ENCODE peak calls at places on chromosomes 3 and 15, in nine cellular contexts. One of them, this sample, is unnamed.

GRCh38 chr3:158775801-158776399 is 26.0 kb upstream of the MFSD1 start:
- DNase-seq in H54: no peak
- DNase-seq in B cell: no peak
- DNase-seq in NCI-H2081: no peak
- DNase-seq in AG04449: no peak
- DNase-seq in astrocyte: no peak
- DNase-seq in CD8-positive, alpha-beta memory T cell: no peak
- DNase-seq in stimulated activated CD8-positive, alpha-beta memory T cell treated with anti-CD3 and anti-CD28 coated beads, Interleukin-2, amount 100 ng/mL, for 48 hours: no peak
- DNase-seq in GM23338: no peak
- DNase-seq in this sample: no peak

GRCh38 chr15:60972866-60973265 is 256.2 kb downstream of the RORA start:
- DNase-seq in AG04449: peak
- DNase-seq in stimulated activated CD8-positive, alpha-beta memory T cell treated with anti-CD3 and anti-CD28 coated beads, Interleukin-2, amount 100 ng/mL, for 48 hours: no peak
- DNase-seq in B cell: no peak
- DNase-seq in NCI-H2081: no peak
- DNase-seq in GM23338: no peak
- DNase-seq in H54: no peak
- DNase-seq in CD8-positive, alpha-beta memory T cell: no peak
- DNase-seq in astrocyte: peak
- DNase-seq in this sample: no peak

GRCh38 chr15:90031231-90031791 is 30.2 kb downstream of the ZNF710 start:
- DNase-seq in stimulated activated CD8-positive, alpha-beta memory T cell treated with anti-CD3 and anti-CD28 coated beads, Interleukin-2, amount 100 ng/mL, for 48 hours: no peak
- DNase-seq in NCI-H2081: no peak
- DNase-seq in AG04449: no peak
- DNase-seq in GM23338: no peak
- DNase-seq in B cell: peak
- DNase-seq in CD8-positive, alpha-beta memory T cell: no peak
- DNase-seq in astrocyte: no peak
- DNase-seq in H54: no peak
- DNase-seq in this sample: no peak

GRCh38 chr3:198109883-198110282 is 149.9 kb downstream of the LMLN start:
- DNase-seq in GM23338: peak
- DNase-seq in B cell: no peak
- DNase-seq in astrocyte: no peak
- DNase-seq in H54: no peak
- DNase-seq in NCI-H2081: no peak
- DNase-seq in CD8-positive, alpha-beta memory T cell: no peak
- DNase-seq in AG04449: no peak
- DNase-seq in stimulated activated CD8-positive, alpha-beta memory T cell treated with anti-CD3 and anti-CD28 coated beads, Interleukin-2, amount 100 ng/mL, for 48 hours: no peak
- DNase-seq in this sample: no peak

GRCh38 chr3:71510485-71510884 is 73.0 kb downstream of the FOXP1 start:
- DNase-seq in CD8-positive, alpha-beta memory T cell: no peak
- DNase-seq in AG04449: peak
- DNase-seq in stimulated activated CD8-positive, alpha-beta memory T cell treated with anti-CD3 and anti-CD28 coated beads, Interleukin-2, amount 100 ng/mL, for 48 hours: no peak
- DNase-seq in NCI-H2081: no peak
- DNase-seq in GM23338: no peak
- DNase-seq in astrocyte: peak
- DNase-seq in H54: no peak
- DNase-seq in B cell: no peak
- DNase-seq in this sample: no peak

GRCh38 chr3:187875868-187876267 is 130.6 kb upstream of the BCL6 start:
- DNase-seq in B cell: no peak
- DNase-seq in NCI-H2081: no peak
- DNase-seq in GM23338: no peak
- DNase-seq in CD8-positive, alpha-beta memory T cell: no peak
- DNase-seq in astrocyte: no peak
- DNase-seq in AG04449: no peak
- DNase-seq in H54: no peak
- DNase-seq in stimulated activated CD8-positive, alpha-beta memory T cell treated with anti-CD3 and anti-CD28 coated beads, Interleukin-2, amount 100 ng/mL, for 48 hours: no peak
- DNase-seq in this sample: no peak

GRCh38 chr3:101803152-101803782 is 24.3 kb downstream of the NXPE3 start:
- DNase-seq in CD8-positive, alpha-beta memory T cell: peak
- DNase-seq in H54: no peak
- DNase-seq in B cell: peak
- DNase-seq in astrocyte: peak
- DNase-seq in AG04449: no peak
- DNase-seq in stimulated activated CD8-positive, alpha-beta memory T cell treated with anti-CD3 and anti-CD28 coated beads, Interleukin-2, amount 100 ng/mL, for 48 hours: no peak
- DNase-seq in GM23338: peak
- DNase-seq in NCI-H2081: peak
- DNase-seq in this sample: peak

GRCh38 chr15:30788595-30788994 is 115.1 kb upstream of the FAN1 start:
- DNase-seq in CD8-positive, alpha-beta memory T cell: no peak
- DNase-seq in H54: no peak
- DNase-seq in GM23338: no peak
- DNase-seq in stimulated activated CD8-positive, alpha-beta memory T cell treated with anti-CD3 and anti-CD28 coated beads, Interleukin-2, amount 100 ng/mL, for 48 hours: no peak
- DNase-seq in NCI-H2081: no peak
- DNase-seq in B cell: no peak
- DNase-seq in astrocyte: no peak
- DNase-seq in AG04449: no peak
- DNase-seq in this sample: no peak

GRCh38 chr3:4976109-4976508 is 3.1 kb upstream of the BHLHE40 start:
- DNase-seq in GM23338: peak
- DNase-seq in CD8-positive, alpha-beta memory T cell: no peak
- DNase-seq in NCI-H2081: no peak
- DNase-seq in AG04449: no peak
- DNase-seq in stimulated activated CD8-positive, alpha-beta memory T cell treated with anti-CD3 and anti-CD28 coated beads, Interleukin-2, amount 100 ng/mL, for 48 hours: no peak
- DNase-seq in H54: no peak
- DNase-seq in B cell: peak
- DNase-seq in astrocyte: peak
- DNase-seq in this sample: peak

GRCh38 chr15:73923156-73923487 is 3.1 kb upstream of the LOXL1 start:
- DNase-seq in stimulated activated CD8-positive, alpha-beta memory T cell treated with anti-CD3 and anti-CD28 coated beads, Interleukin-2, amount 100 ng/mL, for 48 hours: no peak
- DNase-seq in GM23338: no peak
- DNase-seq in CD8-positive, alpha-beta memory T cell: no peak
- DNase-seq in B cell: no peak
- DNase-seq in AG04449: no peak
- DNase-seq in H54: no peak
- DNase-seq in astrocyte: no peak
- DNase-seq in NCI-H2081: no peak
- DNase-seq in this sample: no peak

GRCh38 chr3:161854232-161854771 is 357.7 kb downstream of the OTOL1 start:
- DNase-seq in GM23338: peak
- DNase-seq in stimulated activated CD8-positive, alpha-beta memory T cell treated with anti-CD3 and anti-CD28 coated beads, Interleukin-2, amount 100 ng/mL, for 48 hours: peak
- DNase-seq in NCI-H2081: no peak
- DNase-seq in CD8-positive, alpha-beta memory T cell: no peak
- DNase-seq in H54: peak
- DNase-seq in astrocyte: peak
- DNase-seq in B cell: no peak
- DNase-seq in AG04449: peak
- DNase-seq in this sample: no peak

GRCh38 chr3:160006282-160007163 is 17.9 kb downstream of the IL12A start:
- DNase-seq in B cell: peak
- DNase-seq in stimulated activated CD8-positive, alpha-beta memory T cell treated with anti-CD3 and anti-CD28 coated beads, Interleukin-2, amount 100 ng/mL, for 48 hours: no peak
- DNase-seq in CD8-positive, alpha-beta memory T cell: no peak
- DNase-seq in astrocyte: peak
- DNase-seq in AG04449: peak
- DNase-seq in H54: peak
- DNase-seq in GM23338: peak
- DNase-seq in NCI-H2081: peak
- DNase-seq in this sample: peak

GRCh38 chr3:121529308-121529707 is 16.5 kb downstream of the POLQ start:
- DNase-seq in stimulated activated CD8-positive, alpha-beta memory T cell treated with anti-CD3 and anti-CD28 coated beads, Interleukin-2, amount 100 ng/mL, for 48 hours: no peak
- DNase-seq in H54: no peak
- DNase-seq in NCI-H2081: no peak
- DNase-seq in CD8-positive, alpha-beta memory T cell: no peak
- DNase-seq in GM23338: no peak
- DNase-seq in astrocyte: no peak
- DNase-seq in B cell: no peak
- DNase-seq in AG04449: no peak
- DNase-seq in this sample: no peak

GRCh38 chr3:25001041-25001591 is 426.9 kb upstream of the RARB start:
- DNase-seq in B cell: no peak
- DNase-seq in AG04449: no peak
- DNase-seq in GM23338: no peak
- DNase-seq in CD8-positive, alpha-beta memory T cell: no peak
- DNase-seq in H54: no peak
- DNase-seq in stimulated activated CD8-positive, alpha-beta memory T cell treated with anti-CD3 and anti-CD28 coated beads, Interleukin-2, amount 100 ng/mL, for 48 hours: no peak
- DNase-seq in NCI-H2081: no peak
- DNase-seq in astrocyte: peak
- DNase-seq in this sample: no peak

GRCh38 chr15:98581715-98582114 is 66.6 kb upstream of the IGF1R start:
- DNase-seq in NCI-H2081: no peak
- DNase-seq in CD8-positive, alpha-beta memory T cell: no peak
- DNase-seq in stimulated activated CD8-positive, alpha-beta memory T cell treated with anti-CD3 and anti-CD28 coated beads, Interleukin-2, amount 100 ng/mL, for 48 hours: no peak
- DNase-seq in H54: no peak
- DNase-seq in GM23338: peak
- DNase-seq in B cell: no peak
- DNase-seq in astrocyte: no peak
- DNase-seq in AG04449: no peak
- DNase-seq in this sample: no peak

GRCh38 chr15:74370471-74370870 is 3.0 kb upstream of the CYP11A1 start:
- DNase-seq in astrocyte: no peak
- DNase-seq in CD8-positive, alpha-beta memory T cell: no peak
- DNase-seq in GM23338: no peak
- DNase-seq in NCI-H2081: no peak
- DNase-seq in AG04449: no peak
- DNase-seq in stimulated activated CD8-positive, alpha-beta memory T cell treated with anti-CD3 and anti-CD28 coated beads, Interleukin-2, amount 100 ng/mL, for 48 hours: no peak
- DNase-seq in B cell: no peak
- DNase-seq in H54: no peak
- DNase-seq in this sample: no peak

GRCh38 chr15:52052076-52052935 is 33.3 kb downstream of the MAPK6 start:
- DNase-seq in B cell: no peak
- DNase-seq in NCI-H2081: no peak
- DNase-seq in GM23338: no peak
- DNase-seq in CD8-positive, alpha-beta memory T cell: no peak
- DNase-seq in astrocyte: no peak
- DNase-seq in AG04449: no peak
- DNase-seq in stimulated activated CD8-positive, alpha-beta memory T cell treated with anti-CD3 and anti-CD28 coated beads, Interleukin-2, amount 100 ng/mL, for 48 hours: no peak
- DNase-seq in H54: no peak
- DNase-seq in this sample: no peak

GRCh38 chr15:77482570-77482969 is 61.9 kb downstream of the HMG20A start:
- DNase-seq in NCI-H2081: no peak
- DNase-seq in stimulated activated CD8-positive, alpha-beta memory T cell treated with anti-CD3 and anti-CD28 coated beads, Interleukin-2, amount 100 ng/mL, for 48 hours: no peak
- DNase-seq in astrocyte: peak
- DNase-seq in AG04449: peak
- DNase-seq in B cell: no peak
- DNase-seq in CD8-positive, alpha-beta memory T cell: no peak
- DNase-seq in H54: no peak
- DNase-seq in GM23338: no peak
- DNase-seq in this sample: peak

GRCh38 chr3:172692751-172693310 is 18.0 kb downstream of the NCEH1 start:
- DNase-seq in H54: no peak
- DNase-seq in stimulated activated CD8-positive, alpha-beta memory T cell treated with anti-CD3 and anti-CD28 coated beads, Interleukin-2, amount 100 ng/mL, for 48 hours: no peak
- DNase-seq in B cell: no peak
- DNase-seq in GM23338: peak
- DNase-seq in AG04449: no peak
- DNase-seq in NCI-H2081: no peak
- DNase-seq in CD8-positive, alpha-beta memory T cell: no peak
- DNase-seq in astrocyte: no peak
- DNase-seq in this sample: no peak

GRCh38 chr3:25573386-25574171 is 91.1 kb downstream of the TOP2B start:
- DNase-seq in AG04449: no peak
- DNase-seq in GM23338: no peak
- DNase-seq in stimulated activated CD8-positive, alpha-beta memory T cell treated with anti-CD3 and anti-CD28 coated beads, Interleukin-2, amount 100 ng/mL, for 48 hours: no peak
- DNase-seq in H54: peak
- DNase-seq in NCI-H2081: no peak
- DNase-seq in astrocyte: peak
- DNase-seq in CD8-positive, alpha-beta memory T cell: no peak
- DNase-seq in B cell: no peak
- DNase-seq in this sample: no peak

GRCh38 chr3:43001094-43001553 is 22.0 kb downstream of the GASK1A start:
- DNase-seq in GM23338: no peak
- DNase-seq in NCI-H2081: no peak
- DNase-seq in astrocyte: peak
- DNase-seq in CD8-positive, alpha-beta memory T cell: no peak
- DNase-seq in H54: no peak
- DNase-seq in AG04449: peak
- DNase-seq in stimulated activated CD8-positive, alpha-beta memory T cell treated with anti-CD3 and anti-CD28 coated beads, Interleukin-2, amount 100 ng/mL, for 48 hours: no peak
- DNase-seq in B cell: no peak
- DNase-seq in this sample: no peak

GRCh38 chr3:161149529-161149928 is 44.4 kb upstream of the B3GALNT1 start:
- DNase-seq in B cell: no peak
- DNase-seq in CD8-positive, alpha-beta memory T cell: no peak
- DNase-seq in NCI-H2081: no peak
- DNase-seq in H54: no peak
- DNase-seq in astrocyte: peak
- DNase-seq in stimulated activated CD8-positive, alpha-beta memory T cell treated with anti-CD3 and anti-CD28 coated beads, Interleukin-2, amount 100 ng/mL, for 48 hours: no peak
- DNase-seq in AG04449: no peak
- DNase-seq in GM23338: no peak
- DNase-seq in this sample: no peak

GRCh38 chr3:187491371-187491770 is 123.2 kb downstream of the RTP4 start:
- DNase-seq in H54: no peak
- DNase-seq in CD8-positive, alpha-beta memory T cell: no peak
- DNase-seq in B cell: no peak
- DNase-seq in astrocyte: no peak
- DNase-seq in AG04449: no peak
- DNase-seq in NCI-H2081: no peak
- DNase-seq in GM23338: no peak
- DNase-seq in stimulated activated CD8-positive, alpha-beta memory T cell treated with anti-CD3 and anti-CD28 coated beads, Interleukin-2, amount 100 ng/mL, for 48 hours: no peak
- DNase-seq in this sample: no peak

GRCh38 chr3:193391902-193392301 is 13.3 kb upstream of the ATP13A5 start:
- DNase-seq in AG04449: no peak
- DNase-seq in B cell: no peak
- DNase-seq in NCI-H2081: peak
- DNase-seq in CD8-positive, alpha-beta memory T cell: no peak
- DNase-seq in GM23338: peak
- DNase-seq in astrocyte: peak
- DNase-seq in H54: no peak
- DNase-seq in stimulated activated CD8-positive, alpha-beta memory T cell treated with anti-CD3 and anti-CD28 coated beads, Interleukin-2, amount 100 ng/mL, for 48 hours: no peak
- DNase-seq in this sample: no peak

GRCh38 chr3:107752202-107752990 is 229.6 kb downstream of the BBX start:
- DNase-seq in GM23338: peak
- DNase-seq in B cell: no peak
- DNase-seq in NCI-H2081: peak
- DNase-seq in astrocyte: peak
- DNase-seq in CD8-positive, alpha-beta memory T cell: no peak
- DNase-seq in stimulated activated CD8-positive, alpha-beta memory T cell treated with anti-CD3 and anti-CD28 coated beads, Interleukin-2, amount 100 ng/mL, for 48 hours: no peak
- DNase-seq in H54: no peak
- DNase-seq in AG04449: no peak
- DNase-seq in this sample: peak

GRCh38 chr3:55127565-55127964 is 199.7 kb upstream of the LRTM1 start:
- DNase-seq in AG04449: no peak
- DNase-seq in B cell: no peak
- DNase-seq in astrocyte: no peak
- DNase-seq in CD8-positive, alpha-beta memory T cell: no peak
- DNase-seq in stimulated activated CD8-positive, alpha-beta memory T cell treated with anti-CD3 and anti-CD28 coated beads, Interleukin-2, amount 100 ng/mL, for 48 hours: no peak
- DNase-seq in GM23338: no peak
- DNase-seq in NCI-H2081: no peak
- DNase-seq in H54: no peak
- DNase-seq in this sample: no peak

GRCh38 chr3:27224197-27224596 is 145.0 kb downstream of the NEK10 start:
- DNase-seq in astrocyte: peak
- DNase-seq in GM23338: no peak
- DNase-seq in stimulated activated CD8-positive, alpha-beta memory T cell treated with anti-CD3 and anti-CD28 coated beads, Interleukin-2, amount 100 ng/mL, for 48 hours: no peak
- DNase-seq in H54: no peak
- DNase-seq in AG04449: no peak
- DNase-seq in B cell: no peak
- DNase-seq in CD8-positive, alpha-beta memory T cell: no peak
- DNase-seq in NCI-H2081: no peak
- DNase-seq in this sample: no peak

GRCh38 chr3:134931045-134931775 is 136.2 kb downstream of the EPHB1 start:
- DNase-seq in astrocyte: no peak
- DNase-seq in stimulated activated CD8-positive, alpha-beta memory T cell treated with anti-CD3 and anti-CD28 coated beads, Interleukin-2, amount 100 ng/mL, for 48 hours: no peak
- DNase-seq in NCI-H2081: no peak
- DNase-seq in GM23338: peak
- DNase-seq in CD8-positive, alpha-beta memory T cell: no peak
- DNase-seq in AG04449: no peak
- DNase-seq in B cell: no peak
- DNase-seq in H54: no peak
- DNase-seq in this sample: no peak

GRCh38 chr15:70596354-70597055 is 166.9 kb downstream of the UACA start:
- DNase-seq in B cell: no peak
- DNase-seq in H54: peak
- DNase-seq in CD8-positive, alpha-beta memory T cell: no peak
- DNase-seq in AG04449: peak
- DNase-seq in GM23338: no peak
- DNase-seq in stimulated activated CD8-positive, alpha-beta memory T cell treated with anti-CD3 and anti-CD28 coated beads, Interleukin-2, amount 100 ng/mL, for 48 hours: no peak
- DNase-seq in NCI-H2081: no peak
- DNase-seq in astrocyte: peak
- DNase-seq in this sample: no peak

GRCh38 chr3:171328419-171329082 is 131.7 kb downstream of the TNIK start:
- DNase-seq in AG04449: no peak
- DNase-seq in stimulated activated CD8-positive, alpha-beta memory T cell treated with anti-CD3 and anti-CD28 coated beads, Interleukin-2, amount 100 ng/mL, for 48 hours: no peak
- DNase-seq in GM23338: peak
- DNase-seq in B cell: peak
- DNase-seq in CD8-positive, alpha-beta memory T cell: peak
- DNase-seq in NCI-H2081: no peak
- DNase-seq in H54: no peak
- DNase-seq in astrocyte: no peak
- DNase-seq in this sample: no peak

GRCh38 chr15:101019351-101019750 is 100.2 kb downstream of the LRRK1 start:
- DNase-seq in astrocyte: no peak
- DNase-seq in stimulated activated CD8-positive, alpha-beta memory T cell treated with anti-CD3 and anti-CD28 coated beads, Interleukin-2, amount 100 ng/mL, for 48 hours: no peak
- DNase-seq in CD8-positive, alpha-beta memory T cell: no peak
- DNase-seq in GM23338: no peak
- DNase-seq in H54: no peak
- DNase-seq in AG04449: no peak
- DNase-seq in NCI-H2081: no peak
- DNase-seq in B cell: no peak
- DNase-seq in this sample: no peak